ENCODE peak calls at places on chromosomes 2 and 18, in six cellular contexts. H, F, A, B, E and I are unnamed samples.

GRCh38 chr2:172086349-172087190 is 1.3 kb downstream of the DLX1 start:
- DNase-seq in H (peak; percentile 67), F (no peak), A (peak; percentile 84), B (no peak), E (no peak), I (no peak)

GRCh38 chr18:50338676-50339075 is 36.2 kb upstream of the SKA1 start:
- DNase-seq in H (no peak), F (no peak), A (no peak), B (no peak), E (no peak), I (no peak)

GRCh38 chr2:46535360-46535759 is 56.0 kb downstream of the TMEM247 start:
- DNase-seq in H (no peak), F (no peak), A (no peak), B (no peak), E (no peak), I (no peak)

GRCh38 chr18:31931163-31931885 is 11.6 kb downstream of the TRAPPC8 start:
- DNase-seq in H (no peak), F (no peak), A (no peak), B (peak; percentile 64), E (peak; percentile 59), I (peak; percentile 16)

GRCh38 chr2:213834331-213834730 is 550.1 kb downstream of the SPAG16 start:
- DNase-seq in H (no peak), F (no peak), A (no peak), B (peak; percentile 58), E (peak; percentile 89), I (peak; percentile 79)

GRCh38 chr2:60003076-60003475 is 550.4 kb downstream of the BCL11A start:
- DNase-seq in H (no peak), F (no peak), A (no peak), B (no peak), E (no peak), I (no peak)

GRCh38 chr2:54897420-54898310 is 152.6 kb downstream of the RTN4 start:
- DNase-seq in H (no peak), F (no peak), A (no peak), B (no peak), E (no peak), I (no peak)

GRCh38 chr2:2782007-2782406 is 450.9 kb upstream of the MYT1L start:
- DNase-seq in H (no peak), F (no peak), A (no peak), B (no peak), E (no peak), I (no peak)

GRCh38 chr18:46054956-46055831 is 16.9 kb downstream of the PSTPIP2 start:
- DNase-seq in H (no peak), F (no peak), A (no peak), B (no peak), E (no peak), I (no peak)

GRCh38 chr2:152568566-152568965 is 148.7 kb downstream of the PRPF40A start:
- DNase-seq in H (no peak), F (no peak), A (no peak), B (no peak), E (no peak), I (no peak)

GRCh38 chr2:240872317-240873097 is 3.9 kb downstream of the AGXT start:
- DNase-seq in H (peak; percentile 31), F (no peak), A (peak; percentile 71), B (no peak), E (no peak), I (no peak)

GRCh38 chr2:111161971-111162370 is 41.3 kb downstream of the BCL2L11 start:
- DNase-seq in H (peak; percentile 44), F (peak; percentile 56), A (no peak), B (no peak), E (no peak), I (no peak)

GRCh38 chr2:208183526-208183925 is 6.3 kb downstream of the C2orf80 start:
- DNase-seq in H (no peak), F (no peak), A (peak; percentile 81), B (no peak), E (no peak), I (no peak)
- H3K4me3 ChIP-seq in H (no peak overlapping the region), F (no peak overlapping the region), A (no peak overlapping the region), B (no peak overlapping the region), E (no peak overlapping the region), I (no peak overlapping the region)

DNA sequence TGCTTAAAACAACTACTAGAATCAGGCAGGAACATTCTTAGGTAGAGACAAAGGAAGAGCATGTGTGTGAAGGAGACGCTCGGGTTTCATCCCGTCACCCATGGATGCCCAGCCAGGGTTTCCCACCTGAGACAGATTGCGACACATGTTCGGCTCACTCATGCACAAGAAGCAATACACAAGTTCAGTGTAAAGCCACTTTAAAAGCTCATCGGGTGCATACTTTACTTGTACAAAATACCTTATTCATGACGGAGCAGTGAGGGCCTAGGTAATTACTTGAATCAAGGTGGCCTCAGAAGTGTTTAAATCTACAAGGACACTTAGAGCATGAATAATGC is 42.0 kb downstream of the ZEB2 start:
- DNase-seq in H (no peak), F (no peak), A (no peak), B (no peak), E (peak; percentile 58), I (no peak)
- H3K4me3 ChIP-seq in H (no peak overlapping the region), F (no peak overlapping the region), A (no peak overlapping the region), B (no peak overlapping the region), E (no peak overlapping the region), I (no peak overlapping the region)

GRCh38 chr2:37665038-37665437 is 6.4 kb downstream of the CDC42EP3 start:
- DNase-seq in H (no peak), F (no peak), A (no peak), B (no peak), E (no peak), I (no peak)

GRCh38 chr2:37665622-37666362 is 5.7 kb downstream of the CDC42EP3 start:
- DNase-seq in H (no peak), F (no peak), A (no peak), B (no peak), E (no peak), I (no peak)

GRCh38 chr2:37669500-37669899 is 1.9 kb downstream of the CDC42EP3 start:
- DNase-seq in H (no peak), F (no peak), A (no peak), B (no peak), E (no peak), I (no peak)

GRCh38 chr2:37666772-37667171 is 4.7 kb downstream of the CDC42EP3 start:
- DNase-seq in H (no peak), F (no peak), A (no peak), B (no peak), E (no peak), I (no peak)

GRCh38 chr2:37667704-37668103 is 3.7 kb downstream of the CDC42EP3 start:
- DNase-seq in H (no peak), F (no peak), A (no peak), B (no peak), E (no peak), I (no peak)
- H3K4me3 ChIP-seq in H (no peak overlapping the region), F (no peak overlapping the region), A (no peak overlapping the region), B (peak overlapping the region; percentile 93), E (no peak overlapping the region), I (peak overlapping the region; percentile 10)

GRCh38 chr2:23531881-23532280 is 146.9 kb downstream of the KLHL29 start:
- DNase-seq in H (no peak), F (no peak), A (no peak), B (no peak), E (no peak), I (no peak)

GRCh38 chr2:23532311-23533013 is 147.5 kb downstream of the KLHL29 start:
- DNase-seq in H (no peak), F (no peak), A (no peak), B (no peak), E (no peak), I (no peak)

GRCh38 chr2:23534756-23535155 is 149.8 kb downstream of the KLHL29 start:
- DNase-seq in H (no peak), F (no peak), A (no peak), B (no peak), E (no peak), I (no peak)

GRCh38 chr2:23531280-23531679 is 146.3 kb downstream of the KLHL29 start:
- DNase-seq in H (no peak), F (no peak), A (no peak), B (no peak), E (no peak), I (no peak)

GRCh38 chr2:23533014-23533730 is 148.2 kb downstream of the KLHL29 start:
- DNase-seq in H (no peak), F (no peak), A (no peak), B (no peak), E (no peak), I (no peak)
- H3K4me3 ChIP-seq in H (no peak overlapping the region), F (no peak overlapping the region), A (no peak overlapping the region), B (no peak overlapping the region), E (no peak overlapping the region), I (no peak overlapping the region)